ENCODE peak calls at places on chromosomes 4 and X, in five cellular contexts. One of them, this sample, is unnamed.

GRCh38 chr4:58063761-58064160 is 953.6 kb upstream of the IGFBP7 start:
- DNase-seq in GM12892: no peak
- DNase-seq in GM12878: no peak
- DNase-seq in HepG2: no peak
- DNase-seq in H1: no peak
- DNase-seq in this sample: no peak

GRCh38 chrX:70196961-70197805 is 19.9 kb downstream of the DGAT2L6 start:
- DNase-seq in H1: peak
- DNase-seq in GM12878: no peak
- DNase-seq in HepG2: peak
- DNase-seq in GM12892: no peak
- DNase-seq in this sample: peak

GRCh38 chr4:41619161-41619560 is 81.2 kb downstream of the LIMCH1 start:
- DNase-seq in H1: no peak
- DNase-seq in GM12892: no peak
- DNase-seq in GM12878: no peak
- DNase-seq in HepG2: no peak
- DNase-seq in this sample: no peak

GRCh38 chr4:73053076-73053475 is 16.4 kb downstream of the COX18 start:
- DNase-seq in HepG2: no peak
- DNase-seq in GM12892: no peak
- DNase-seq in GM12878: no peak
- DNase-seq in H1: no peak
- DNase-seq in this sample: no peak

GRCh38 chr4:189804884-189805283 is 135.8 kb upstream of the FRG1 start:
- DNase-seq in HepG2: no peak
- DNase-seq in GM12892: no peak
- DNase-seq in H1: no peak
- DNase-seq in GM12878: no peak
- DNase-seq in this sample: no peak

GRCh38 chrX:70132244-70132643 is 1.0 kb upstream of the IGBP1 start:
- DNase-seq in H1: no peak
- DNase-seq in GM12892: no peak
- DNase-seq in GM12878: no peak
- DNase-seq in HepG2: no peak
- DNase-seq in this sample: no peak

GRCh38 chrX:17635231-17635630 is 102.1 kb upstream of the SCML1 start:
- DNase-seq in HepG2: no peak
- DNase-seq in H1: peak
- DNase-seq in GM12878: no peak
- DNase-seq in GM12892: no peak
- DNase-seq in this sample: no peak

GRCh38 chr4:46425775-46426400 is 36.0 kb upstream of the GABRA2 start:
- DNase-seq in GM12892: no peak
- DNase-seq in GM12878: no peak
- DNase-seq in H1: no peak
- DNase-seq in HepG2: peak
- DNase-seq in this sample: no peak

GRCh38 chr4:150491132-150492049 is 90.6 kb upstream of the MAB21L2 start:
- DNase-seq in GM12878: no peak
- DNase-seq in H1: no peak
- DNase-seq in GM12892: no peak
- DNase-seq in HepG2: no peak
- DNase-seq in this sample: no peak
- TF ChIP-seq POLR2AphosphoS5 in GM12878: no peak
- TF ChIP-seq POLR2AphosphoS5 in H1: no peak
- TF ChIP-seq POLR2AphosphoS5 in GM12892: no peak
- TF ChIP-seq POLR2AphosphoS5 in HepG2: no peak
- TF ChIP-seq POLR2AphosphoS5 in this sample: no peak

DNA sequence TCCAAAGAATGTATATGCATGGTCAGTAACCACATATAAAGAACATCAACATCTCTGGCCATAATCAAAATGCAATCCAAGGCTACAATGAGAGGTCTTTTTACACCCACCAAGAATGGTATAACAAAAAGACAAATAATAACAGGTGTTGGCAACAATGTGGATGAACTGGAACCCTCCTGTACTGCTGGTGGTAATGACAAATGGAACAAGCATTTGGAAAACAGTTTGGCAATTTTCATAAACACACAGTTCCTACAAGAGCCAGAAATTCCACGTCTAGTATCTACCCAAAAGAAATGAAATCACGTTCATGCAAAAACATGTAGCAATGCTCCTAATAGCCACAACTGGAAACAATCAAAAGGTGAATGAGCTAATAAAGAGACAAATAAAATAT is 11.7 kb downstream of the UGT2B4 start:
- DNase-seq in GM12892: no peak
- DNase-seq in H1: no peak
- DNase-seq in GM12878: no peak
- DNase-seq in HepG2: no peak
- DNase-seq in this sample: no peak
- TF ChIP-seq TAF1 in GM12892: no peak
- TF ChIP-seq TAF1 in H1: no peak
- TF ChIP-seq TAF1 in GM12878: no peak
- TF ChIP-seq TAF1 in HepG2: no peak
- TF ChIP-seq TAF1 in this sample: no peak

GRCh38 chr4:76305971-76306881 is at the start of gene STBD1:
- DNase-seq in H1: peak
- DNase-seq in GM12878: no peak
- DNase-seq in HepG2: peak
- DNase-seq in GM12892: peak
- DNase-seq in this sample: peak
- TF ChIP-seq POLR2A in H1: peak
- TF ChIP-seq POLR2A in GM12878: no peak
- TF ChIP-seq POLR2A in HepG2: peak
- TF ChIP-seq POLR2A in GM12892: no peak
- TF ChIP-seq POLR2A in this sample: no peak

GRCh38 chr4:145315828-145316227 is 135.4 kb upstream of the OTUD4 start:
- DNase-seq in HepG2: no peak
- DNase-seq in H1: no peak
- DNase-seq in GM12892: no peak
- DNase-seq in GM12878: no peak
- DNase-seq in this sample: no peak
- TF ChIP-seq POLR2AphosphoS5 in HepG2: no peak
- TF ChIP-seq POLR2AphosphoS5 in H1: no peak
- TF ChIP-seq POLR2AphosphoS5 in GM12892: no peak
- TF ChIP-seq POLR2AphosphoS5 in GM12878: no peak
- TF ChIP-seq POLR2AphosphoS5 in this sample: no peak

GRCh38 chrX:11363069-11363594 is 69.9 kb downstream of the AMELX start:
- DNase-seq in H1: no peak
- DNase-seq in GM12878: peak
- DNase-seq in HepG2: no peak
- DNase-seq in GM12892: no peak
- DNase-seq in this sample: no peak
- TF ChIP-seq TAF1 in H1: no peak
- TF ChIP-seq TAF1 in GM12878: no peak
- TF ChIP-seq TAF1 in HepG2: no peak
- TF ChIP-seq TAF1 in GM12892: no peak
- TF ChIP-seq TAF1 in this sample: no peak

DNA sequence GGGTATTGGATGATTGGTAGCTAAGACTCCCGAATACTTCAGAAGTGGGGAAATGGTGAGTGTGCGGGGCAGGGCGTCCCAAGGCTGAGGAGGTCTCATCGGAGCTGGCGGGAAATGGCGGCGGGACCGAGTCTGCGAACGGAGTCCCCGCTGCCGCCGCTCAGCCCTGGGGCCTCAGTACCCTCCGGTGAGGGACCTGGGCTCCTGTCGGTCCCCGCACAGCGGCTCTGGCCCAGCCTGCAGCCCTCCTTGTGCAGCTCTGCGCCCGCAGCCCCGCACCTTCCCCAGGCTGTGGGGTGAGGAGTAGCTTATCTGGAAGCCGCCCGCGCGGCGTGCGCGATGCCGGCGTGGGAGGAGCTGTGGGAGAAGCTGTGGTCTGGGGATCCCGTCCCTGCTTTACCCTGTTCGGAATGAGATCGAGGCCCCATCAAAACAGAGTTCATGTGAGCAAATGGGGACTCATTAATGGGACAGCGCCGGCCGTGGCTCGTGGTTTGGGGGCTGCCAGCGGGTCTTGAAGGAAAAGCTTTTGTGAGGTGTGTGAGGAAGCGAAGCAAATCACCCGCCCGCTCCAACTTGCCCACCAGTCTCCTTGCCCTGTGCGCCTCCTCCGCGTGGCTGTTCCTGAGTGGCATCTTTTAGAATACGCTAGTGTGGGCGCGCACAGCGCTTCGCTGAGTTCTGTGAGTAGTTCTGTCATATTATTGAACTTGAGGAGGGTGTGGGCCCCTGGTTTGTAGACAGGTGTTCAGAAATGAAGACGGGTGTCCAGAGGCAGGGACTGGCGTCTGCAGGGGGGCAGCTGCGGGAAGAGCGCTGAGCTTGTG is 531 bp downstream of the ZNF141 start:
- DNase-seq in H1: no peak
- DNase-seq in GM12878: no peak
- DNase-seq in HepG2: no peak
- DNase-seq in GM12892: no peak
- DNase-seq in this sample: no peak
- TF ChIP-seq POLR2A in H1: peak
- TF ChIP-seq POLR2A in GM12878: peak
- TF ChIP-seq POLR2A in HepG2: no peak
- TF ChIP-seq POLR2A in GM12892: no peak
- TF ChIP-seq POLR2A in this sample: no peak